ENCODE peak calls at places on chromosomes 11 and 22, in four cellular contexts. X, Q, N and T are unnamed samples.

GRCh38 chr11:23897453-23898289 is 599.2 kb upstream of the LUZP2 start:
- DNase-seq in X (no peak), N (peak), Q (no peak), T (peak)

GRCh38 chr11:128860571-128861361 is 6.3 kb downstream of the KCNJ1 start:
- DNase-seq in N (no peak), X (no peak), Q (no peak), T (no peak)

GRCh38 chr11:91859666-91860065 is 365.0 kb upstream of the FAT3 start:
- DNase-seq in X (no peak), Q (no peak), N (peak), T (peak)

GRCh38 chr11:67436459-67437081 is 912 bp downstream of the PTPRCAP start:
- DNase-seq in N (no peak), Q (no peak), X (peak), T (no peak)

GRCh38 chr11:28140689-28141455 is 32.7 kb downstream of the METTL15 start:
- DNase-seq in N (peak), Q (no peak), X (no peak), T (peak)

GRCh38 chr22:36731916-36732315 is 28.4 kb upstream of the CACNG2 start:
- DNase-seq in X (no peak), N (no peak), Q (no peak), T (no peak)

GRCh38 chr22:37465721-37466120 is 20.5 kb downstream of the MFNG start:
- DNase-seq in X (no peak), Q (no peak), N (no peak), T (no peak)

GRCh38 chr22:24926428-24926725 is 20.1 kb downstream of the LHFPL7 start:
- DNase-seq in N (no peak), Q (no peak), X (no peak), T (no peak)

DNA sequence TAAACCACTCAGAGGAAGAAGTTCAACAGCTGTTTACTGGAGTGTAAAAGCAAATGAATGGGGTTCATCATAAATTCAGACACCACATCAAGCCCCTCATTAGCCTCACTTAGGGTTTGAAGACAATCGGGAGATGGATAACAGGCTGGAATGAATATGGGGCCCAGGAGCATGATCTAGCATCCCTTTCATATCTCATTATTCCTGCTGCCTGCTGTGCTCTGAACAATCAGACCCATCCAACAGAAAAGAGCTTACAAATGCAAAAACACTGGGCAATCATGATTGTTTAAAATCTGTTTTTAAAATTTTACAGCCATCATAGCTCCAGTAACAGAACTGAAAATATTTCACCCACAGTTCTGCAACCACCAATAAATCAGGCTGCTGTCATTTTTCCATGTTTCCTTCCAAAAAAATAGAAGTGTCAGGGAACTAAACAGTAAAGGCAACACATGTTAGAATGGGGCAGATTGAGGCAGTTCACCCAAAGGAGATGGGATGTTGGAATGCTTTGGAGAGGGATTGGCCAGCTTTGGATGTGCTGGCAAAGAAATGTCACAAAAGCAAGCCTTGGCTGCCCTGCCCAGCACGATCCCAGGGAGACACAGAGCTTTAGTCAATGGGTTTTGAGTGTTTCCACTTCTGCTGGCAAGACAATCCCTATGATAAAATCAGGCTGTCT is 47.8 kb upstream of the BMAL1 start:
- DNase-seq in N (no peak), X (no peak), Q (no peak), T (no peak)
- H3K27ac ChIP-seq in N (no peak), X (no peak), Q (no peak), T (no peak)

GRCh38 chr22:22893077-22893805 is 5.6 kb downstream of the IGLL5 start:
- DNase-seq in Q (no peak), X (no peak), N (no peak), T (no peak)

GRCh38 chr22:22895776-22896445 is 8.3 kb downstream of the IGLL5 start:
- DNase-seq in N (no peak), X (no peak), Q (no peak), T (no peak)

GRCh38 chr22:22896601-22897000 is 9.0 kb downstream of the IGLL5 start:
- DNase-seq in N (no peak), X (no peak), Q (no peak), T (no peak)

GRCh38 chr22:22893891-22894739 is 6.5 kb downstream of the IGLL5 start:
- DNase-seq in X (no peak), N (no peak), Q (no peak), T (no peak)

DNA sequence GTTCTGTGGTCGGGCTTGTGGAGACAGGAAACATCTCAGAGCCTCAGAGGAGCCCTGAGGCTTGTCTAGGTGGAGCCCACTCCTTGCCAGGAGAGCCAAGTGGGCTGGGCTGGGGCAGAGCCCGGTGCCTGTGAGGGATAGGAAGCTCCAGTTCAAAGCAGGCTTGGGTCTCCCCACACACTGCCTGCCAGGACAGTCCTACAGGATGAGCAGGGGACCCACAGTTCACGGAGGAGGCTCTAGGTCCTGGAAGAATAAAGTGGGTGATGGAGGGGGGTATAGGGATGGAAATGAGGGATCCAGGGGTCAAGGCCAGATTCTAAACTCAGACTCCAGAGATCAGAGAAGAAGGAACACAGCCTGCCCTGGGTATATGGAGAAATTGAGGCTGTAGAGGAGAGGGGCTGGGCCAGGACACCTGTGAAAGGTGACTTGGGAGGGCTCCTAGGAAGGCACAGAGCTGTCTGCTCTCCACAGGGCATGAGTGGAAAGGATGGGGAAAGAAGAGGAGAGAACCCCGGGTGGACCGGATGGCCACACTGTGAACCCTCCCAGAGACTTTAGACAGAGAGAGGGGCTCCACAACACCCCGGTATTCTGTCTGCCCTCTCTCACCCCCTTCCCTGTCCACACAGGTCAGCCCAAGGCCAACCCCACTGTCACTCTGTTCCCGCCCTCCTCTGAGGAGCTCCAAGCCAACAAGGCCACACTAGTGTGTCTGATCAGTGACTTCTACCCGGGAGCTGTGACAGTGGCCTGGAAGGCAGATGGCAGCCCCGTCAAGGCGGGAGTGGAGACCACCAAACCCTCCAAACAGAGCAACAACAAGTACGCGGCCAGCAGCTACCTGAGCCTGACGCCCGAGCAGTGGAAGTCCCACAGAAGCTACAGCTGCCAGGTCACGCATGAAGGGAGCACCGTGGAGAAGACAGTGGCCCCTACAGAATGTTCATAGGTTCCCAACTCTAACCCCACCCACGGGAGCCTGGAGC is 7.4 kb downstream of the IGLL5 start:
- DNase-seq in Q (no peak), X (no peak), N (no peak), T (no peak)
- H3K27ac ChIP-seq in Q (no peak), X (no peak), N (no peak), T (no peak)

DNA sequence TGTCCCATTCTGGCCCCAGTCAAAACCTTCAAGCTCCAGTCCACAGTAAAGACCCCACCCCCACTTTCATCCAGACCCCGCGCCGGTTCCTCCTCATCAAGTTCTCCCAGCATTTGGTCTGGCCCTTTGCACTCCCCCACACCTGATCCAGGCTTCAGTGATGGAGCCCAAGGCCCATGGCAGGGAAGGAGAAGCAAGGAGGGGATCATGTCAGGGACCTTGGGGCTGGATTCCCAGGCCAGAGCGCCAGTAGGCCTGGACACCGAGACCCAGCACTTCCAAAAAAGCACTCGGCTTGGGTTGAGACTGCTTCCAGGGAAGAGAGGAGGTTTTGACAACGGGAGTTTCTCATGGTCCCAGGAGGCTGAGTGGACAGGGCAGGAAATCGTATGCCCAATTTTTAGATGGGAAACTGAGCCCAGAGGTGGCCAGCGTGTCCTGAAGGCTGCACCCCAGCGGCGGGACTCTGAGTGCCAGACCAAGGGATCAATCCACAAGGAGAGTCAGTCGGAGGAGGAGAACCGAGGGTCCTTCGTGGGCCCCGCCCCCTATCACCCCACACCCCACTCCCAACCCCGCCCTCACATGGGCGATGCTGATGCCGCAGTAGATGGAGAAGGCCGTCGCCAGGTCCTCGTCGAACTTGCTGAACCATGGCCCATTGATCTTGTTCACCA is 90.5 kb downstream of the PDE2A start:
- DNase-seq in N (no peak), X (no peak), Q (no peak), T (no peak)
- H3K27ac ChIP-seq in N (no peak), X (no peak), Q (no peak), T (no peak)

GRCh38 chr11:35170503-35170902 is 31.5 kb downstream of the CD44 start:
- DNase-seq in X (no peak), Q (no peak), N (no peak), T (no peak)

GRCh38 chr11:35174666-35175065 is 35.7 kb downstream of the CD44 start:
- DNase-seq in N (peak), Q (no peak), X (no peak), T (no peak)

GRCh38 chr11:35173011-35173511 is 34.1 kb downstream of the CD44 start:
- DNase-seq in Q (peak), X (no peak), N (peak), T (no peak)

GRCh38 chr11:35171226-35171625 is 32.3 kb downstream of the CD44 start:
- DNase-seq in Q (no peak), N (no peak), X (no peak), T (no peak)

DNA sequence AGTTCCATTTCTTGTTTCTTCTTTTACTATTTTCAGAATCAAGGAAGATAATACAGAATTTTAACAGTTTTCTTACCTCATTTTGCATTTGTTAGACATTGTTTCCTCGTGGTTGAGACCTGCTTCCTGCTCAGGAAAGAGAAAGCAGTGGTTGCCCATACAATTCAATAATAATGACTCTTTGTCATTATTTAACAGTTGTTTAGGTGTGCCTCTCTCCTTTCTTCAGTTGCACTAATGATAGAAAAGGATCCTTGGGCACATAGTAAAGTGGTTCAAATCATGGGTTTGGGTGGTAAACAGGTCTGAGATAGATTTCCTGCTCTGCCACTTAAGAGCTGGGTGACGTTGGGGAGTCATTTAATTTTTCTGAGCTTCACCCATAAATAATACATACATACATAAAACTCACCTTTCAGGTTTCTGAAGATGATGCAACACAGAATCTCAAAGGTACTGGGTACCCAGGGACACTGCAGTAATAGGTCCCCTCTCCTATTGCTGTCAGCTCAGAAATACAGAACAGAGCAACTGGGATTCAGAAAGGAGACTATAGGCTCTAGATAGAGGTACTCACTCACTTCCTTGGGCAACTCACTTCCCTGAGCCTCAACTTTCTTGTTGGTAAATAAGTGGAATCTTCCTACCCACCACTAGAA is 34.8 kb downstream of the CD44 start:
- DNase-seq in X (no peak), N (peak), Q (no peak), T (no peak)
- H3K27ac ChIP-seq in X (peak), N (peak), Q (peak), T (peak)

GRCh38 chr22:19597399-19597735 is 73.2 kb upstream of the CLDN5 start:
- DNase-seq in N (no peak), X (peak), Q (no peak), T (no peak)
- H3K27ac ChIP-seq in N (peak), X (peak), Q (no peak), T (no peak)

DNA sequence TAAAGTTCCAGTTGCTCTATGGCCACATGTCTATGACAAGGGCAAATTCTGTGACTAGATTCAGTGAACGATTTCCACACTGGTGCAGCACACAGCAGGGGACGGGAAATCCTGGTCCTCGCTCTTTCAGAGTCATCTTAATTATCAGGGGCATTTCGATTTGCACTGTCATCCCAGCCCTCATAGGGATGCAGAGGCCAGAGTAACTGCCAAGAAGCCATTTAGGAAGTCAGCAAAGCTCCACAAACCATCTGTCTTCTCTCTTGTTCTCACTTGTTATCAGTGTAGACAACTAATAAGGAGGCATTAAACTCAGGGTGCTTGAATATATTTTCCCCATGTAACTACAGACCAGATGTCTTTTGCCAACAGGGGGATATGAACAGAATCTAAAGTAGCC is 151.7 kb downstream of the STK33 start:
- DNase-seq in N (no peak), X (no peak), Q (no peak), T (no peak)
- H3K27ac ChIP-seq in N (no peak), X (no peak), Q (no peak), T (no peak)

GRCh38 chr22:42162728-42163489 is 32.3 kb upstream of the CYP2D6 start:
- DNase-seq in N (no peak), X (no peak), Q (no peak), T (peak)
- H3K27ac ChIP-seq in N (no peak), X (no peak), Q (no peak), T (peak)

GRCh38 chr11:102154806-102155205 is 44.6 kb downstream of the YAP1 start:
- DNase-seq in N (no peak), Q (no peak), X (no peak), T (no peak)

GRCh38 chr11:102157219-102157618 is 47.0 kb downstream of the YAP1 start:
- DNase-seq in X (no peak), N (peak), Q (peak), T (no peak)

GRCh38 chr11:102155676-102156075 is 45.4 kb downstream of the YAP1 start:
- DNase-seq in Q (no peak), X (no peak), N (no peak), T (no peak)

GRCh38 chr11:102163368-102163767 is 53.1 kb downstream of the YAP1 start:
- DNase-seq in X (no peak), N (no peak), Q (no peak), T (no peak)

GRCh38 chr11:102158151-102158734 is 48.0 kb downstream of the YAP1 start:
- DNase-seq in N (peak), X (no peak), Q (no peak), T (peak)
- H3K27ac ChIP-seq in N (peak), X (no peak), Q (no peak), T (peak)

DNA sequence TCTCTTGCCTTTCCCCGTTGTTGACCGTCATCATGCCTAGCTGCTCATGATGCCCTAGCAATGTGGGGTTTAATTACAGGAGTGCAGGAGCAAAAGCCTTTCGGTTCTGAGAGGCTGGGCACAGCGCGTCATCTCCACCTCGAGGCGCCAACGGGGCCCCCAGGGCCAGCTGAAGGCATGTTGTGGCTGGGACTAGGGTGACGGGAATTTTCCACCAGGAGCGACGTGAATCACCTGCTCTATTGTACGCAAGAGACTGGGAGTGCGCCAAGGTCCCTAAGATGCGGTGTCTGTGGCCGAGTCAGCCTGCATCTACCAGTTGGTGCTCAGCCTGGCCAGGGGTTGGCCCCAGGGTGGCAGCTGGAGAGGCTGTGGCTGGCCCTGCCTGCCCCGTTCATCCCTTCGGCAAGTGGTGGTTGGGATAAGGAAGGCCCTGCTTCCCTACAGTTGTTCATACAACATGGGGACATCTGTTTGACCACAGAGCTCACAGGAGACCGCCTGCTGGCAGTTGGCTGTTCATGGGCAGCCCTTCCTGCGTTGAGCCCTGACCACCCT is 1175.6 kb downstream of the BRD1 start:
- DNase-seq in X (no peak), N (no peak), Q (no peak), T (no peak)
- H3K27ac ChIP-seq in X (no peak), N (no peak), Q (no peak), T (no peak)